ENCODE peak calls at places on chromosomes 2 and 18, in seven cellular contexts. E is sigmoid colon, R is transverse colon, I is GM12891, A is uterus, H is NB4, N is HCT116. Q is an unnamed sample.

GRCh38 chr2:176682278-176682677 is 413.0 kb downstream of the MTX2 start:
- DNase-seq in E (no peak), R (no peak), I (no peak), A (no peak), H (no peak), N (no peak), Q (no peak)

GRCh38 chr2:95530734-95531133 is 46.2 kb upstream of the TRIM43B start:
- DNase-seq in E (no peak), R (no peak), I (peak), A (no peak), H (peak), N (no peak), Q (peak)

GRCh38 chr2:223538920-223539440 is 63.2 kb downstream of the SCG2 start:
- DNase-seq in E (no peak), R (no peak), I (no peak), A (no peak), H (no peak), N (no peak), Q (no peak)

GRCh38 chr18:9619545-9619944 is 5.2 kb upstream of the PPP4R1 start:
- DNase-seq in E (no peak), R (no peak), I (no peak), A (no peak), H (peak), N (no peak), Q (no peak)

GRCh38 chr2:173043897-173044472 is 31.7 kb upstream of the MAP3K20 start:
- DNase-seq in E (no peak), R (no peak), I (no peak), A (no peak), H (no peak), N (no peak), Q (no peak)

GRCh38 chr2:65411056-65411795 is 21.2 kb downstream of the SPRED2 start:
- DNase-seq in E (no peak), R (peak), I (no peak), A (no peak), H (no peak), N (no peak), Q (no peak)

GRCh38 chr2:190947711-190948251 is 66.2 kb downstream of the STAT1 start:
- DNase-seq in E (no peak), R (no peak), I (no peak), A (no peak), H (peak), N (peak), Q (no peak)

GRCh38 chr2:187424156-187424555 is 23.9 kb downstream of the CALCRL start:
- DNase-seq in E (no peak), R (no peak), I (no peak), A (no peak), H (no peak), N (no peak), Q (no peak)

GRCh38 chr2:134897932-134898331 is 20.7 kb upstream of the CCNT2 start:
- DNase-seq in E (no peak), R (no peak), I (no peak), A (no peak), H (peak), N (peak), Q (no peak)

DNA sequence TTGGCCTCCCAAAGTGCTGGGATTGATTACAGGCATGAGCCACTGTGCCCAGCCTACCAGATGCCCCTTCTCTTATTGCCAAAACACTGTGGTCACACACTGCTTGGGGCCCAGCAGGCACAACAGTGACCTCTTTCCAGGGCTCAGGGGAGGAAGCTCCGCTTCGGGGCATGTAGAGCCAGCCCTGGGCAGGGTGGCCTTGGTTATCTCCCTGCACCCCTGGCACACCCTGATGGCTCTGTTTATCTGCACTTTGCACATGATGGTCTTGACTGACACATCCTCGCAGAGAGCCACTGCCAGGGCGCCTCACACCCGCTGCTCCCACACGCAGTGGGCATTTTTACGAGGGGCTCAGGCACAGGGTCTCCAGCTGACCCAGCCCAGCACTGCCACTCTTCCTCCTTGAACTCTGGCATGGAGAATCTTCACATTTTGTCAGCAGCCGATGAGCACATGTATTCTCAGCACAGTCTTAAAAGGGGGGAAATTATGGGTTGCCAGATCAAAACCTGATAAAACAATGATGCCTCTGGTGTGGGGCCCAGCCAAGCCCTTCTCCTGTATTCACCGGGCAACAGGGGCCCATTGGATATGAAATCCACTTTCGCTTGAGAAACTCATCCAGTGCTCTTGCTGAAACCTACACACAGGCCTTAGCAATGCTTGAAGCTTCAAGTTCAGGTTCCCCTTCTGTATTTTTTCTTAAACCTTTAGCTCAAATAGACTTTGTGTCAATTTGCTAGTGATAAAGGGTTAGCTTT is 5.9 kb downstream of the GYPC start:
- DNase-seq in E (no peak), R (no peak), I (no peak), A (no peak), H (no peak), N (no peak), Q (no peak)
- TF ChIP-seq POLR2A in E (no peak), R (no peak), I (no peak), A (no peak), H (no peak), N (no peak), Q (no peak)

GRCh38 chr2:165197346-165197745 is 6.5 kb downstream of the SCN3A start:
- DNase-seq in E (no peak), R (no peak), I (no peak), A (no peak), H (no peak), N (no peak), Q (no peak)
- TF ChIP-seq POLR2A in E (no peak), R (no peak), I (no peak), A (no peak), H (no peak), N (no peak), Q (no peak)

GRCh38 chr2:238202326-238203103 is 980 bp downstream of the ILKAP start:
- DNase-seq in E (no peak), R (no peak), I (peak), A (no peak), H (peak), N (no peak), Q (peak)

GRCh38 chr2:238207006-238207405 is 3.5 kb upstream of the ILKAP start:
- DNase-seq in E (no peak), R (no peak), I (no peak), A (no peak), H (no peak), N (no peak), Q (no peak)

GRCh38 chr2:238203104-238203972 is at the start of gene ILKAP:
- DNase-seq in E (peak), R (peak), I (peak), A (peak), H (peak), N (peak), Q (peak)

DNA sequence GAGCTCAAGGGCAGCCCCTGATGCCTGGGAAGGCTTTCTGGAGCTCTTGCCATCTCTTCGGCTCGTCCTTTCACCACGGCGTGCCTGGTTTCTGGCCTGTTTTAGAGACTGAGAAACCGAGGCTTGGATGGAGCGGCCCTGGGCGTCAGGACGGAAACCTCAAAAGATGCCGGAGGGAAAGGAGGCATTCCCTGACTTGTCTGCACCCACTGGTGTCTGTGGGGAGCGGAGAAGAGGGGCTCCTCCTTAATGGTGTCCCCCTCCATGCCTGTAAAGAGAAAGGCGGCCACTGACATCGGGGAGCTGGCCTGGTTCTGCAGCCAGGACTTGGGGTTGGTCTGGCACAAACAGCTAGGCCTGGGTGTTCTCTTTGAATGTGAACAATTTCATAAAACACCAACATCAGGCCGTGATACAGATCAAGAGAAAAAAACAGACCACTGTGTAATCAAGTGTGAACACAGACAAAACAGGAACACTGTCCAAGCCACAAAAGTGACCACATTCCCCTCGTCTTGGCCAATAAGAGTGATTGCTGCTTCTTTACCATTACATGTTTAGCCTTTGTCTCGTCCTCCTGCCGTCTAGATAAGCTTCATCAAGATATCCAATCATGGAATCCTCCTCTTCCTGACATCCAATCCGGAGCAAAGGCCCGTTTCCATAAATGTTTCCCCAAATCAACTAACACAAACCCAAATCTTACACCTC is 633 bp upstream of the ILKAP start:
- DNase-seq in E (no peak), R (no peak), I (no peak), A (no peak), H (peak), N (no peak), Q (no peak)
- TF ChIP-seq POLR2A in E (no peak), R (no peak), I (no peak), A (no peak), H (peak), N (no peak), Q (no peak)

GRCh38 chr2:6877402-6878305 is at the start of gene RSAD2:
- DNase-seq in E (no peak), R (peak), I (no peak), A (peak), H (peak), N (no peak), Q (no peak)
- TF ChIP-seq POLR2A in E (no peak), R (no peak), I (no peak), A (no peak), H (no peak), N (no peak), Q (no peak)

DNA sequence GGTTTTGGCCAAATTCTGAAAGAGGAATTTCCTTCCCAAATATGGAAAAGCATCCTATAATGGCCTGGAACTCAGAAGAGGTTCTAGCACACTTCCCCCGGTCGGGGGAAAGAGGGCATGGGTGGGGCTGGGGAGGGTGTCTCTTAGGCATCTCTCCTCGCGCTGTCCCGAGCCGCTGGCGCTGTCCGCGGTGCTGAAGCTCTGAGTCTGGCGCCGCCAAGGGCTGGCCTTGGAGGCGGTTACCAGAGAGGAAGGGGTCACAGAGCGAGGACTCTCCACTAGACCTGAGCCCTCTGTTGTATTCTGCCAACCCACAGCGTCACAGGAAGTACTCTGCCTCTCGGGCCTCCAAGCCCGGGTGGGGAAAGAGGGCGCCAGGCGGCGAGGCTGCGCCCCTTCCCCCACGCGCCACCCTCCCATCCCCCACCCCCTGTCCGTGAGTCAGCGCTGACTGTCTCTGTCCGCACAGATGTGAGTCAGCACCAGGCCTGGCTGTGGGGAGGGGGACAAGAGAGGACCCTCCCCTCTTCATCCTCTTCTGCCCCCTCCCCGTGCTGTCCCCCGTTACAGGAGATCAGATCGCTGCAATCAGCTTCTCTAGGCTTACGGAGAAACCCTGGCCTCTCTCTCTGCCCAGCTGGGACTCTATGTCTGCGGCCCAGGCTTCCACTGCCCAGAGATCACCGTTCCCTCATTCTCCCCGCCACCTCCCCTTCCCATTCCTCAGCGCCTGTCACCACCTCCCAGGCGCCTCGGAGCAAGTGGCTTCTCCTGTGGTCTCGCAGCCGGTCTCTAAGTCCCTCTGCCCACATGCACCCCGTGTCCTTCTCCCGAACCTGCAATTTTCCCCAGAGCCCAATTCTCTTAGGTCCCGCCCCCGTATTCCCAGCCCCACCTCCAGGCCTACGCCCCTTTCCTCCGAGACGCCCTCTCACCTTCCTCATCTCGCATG is 783 bp downstream of the PTPRN start:
- DNase-seq in E (no peak), R (peak), I (peak), A (no peak), H (peak), N (peak), Q (peak)
- TF ChIP-seq POLR2A in E (no peak), R (no peak), I (no peak), A (no peak), H (no peak), N (no peak), Q (no peak)

Q was measured in H54.